ENCODE peak calls at places on chromosome 9, in six cellular contexts. G is endothelial cell of umbilical vein, Y is A549, Q is GM12878, J is K562, K is HepG2. F is an unnamed sample.

GRCh38 chr9:133153227-133154096 is 10.3 kb downstream of the GBGT1 start:
- DNase-seq in G (no peak), Q (no peak), Y (no peak), J (no peak), K (peak; percentile 77), F (no peak)

GRCh38 chr9:37031902-37032301 is 2.2 kb downstream of the PAX5 start:
- DNase-seq in Y (no peak), J (no peak), K (no peak), G (no peak), Q (no peak), F (no peak)

GRCh38 chr9:76255781-76256455 is 138.3 kb downstream of the RFK start:
- DNase-seq in J (no peak), Q (no peak), Y (peak; percentile 21), G (no peak), K (no peak), F (peak; percentile 28)

GRCh38 chr9:75483636-75484035 is 395.3 kb downstream of the OSTF1 start:
- DNase-seq in K (no peak), J (no peak), Q (no peak), G (no peak), Y (no peak), F (no peak)

GRCh38 chr9:134538856-134539562 is 102.6 kb upstream of the COL5A1 start:
- DNase-seq in Q (no peak), K (no peak), Y (no peak), J (no peak), G (no peak), F (no peak)

GRCh38 chr9:127318651-127319167 is 54.1 kb downstream of the GARNL3 start:
- DNase-seq in G (no peak), J (no peak), Q (no peak), K (no peak), Y (no peak), F (no peak)

GRCh38 chr9:133888779-133889491 is 103.2 kb downstream of the VAV2 start:
- DNase-seq in J (no peak), K (no peak), G (no peak), Q (no peak), Y (no peak), F (no peak)

GRCh38 chr9:126347911-126348760 is 21.5 kb downstream of the MVB12B start:
- DNase-seq in Y (no peak), K (no peak), J (no peak), Q (no peak), G (no peak), F (no peak)

GRCh38 chr9:16530669-16531461 is 339.6 kb downstream of the BNC2 start:
- DNase-seq in G (no peak), Q (no peak), K (no peak), Y (no peak), J (no peak), F (peak; percentile 94)

GRCh38 chr9:112274600-112274999 is 58.8 kb downstream of the PTBP3 start:
- DNase-seq in Q (no peak), G (no peak), K (no peak), J (no peak), Y (no peak), F (no peak)

GRCh38 chr9:112279501-112279900 is 53.9 kb downstream of the PTBP3 start:
- DNase-seq in K (no peak), J (no peak), Y (no peak), G (no peak), Q (no peak), F (no peak)

GRCh38 chr9:112273826-112274225 is 59.6 kb downstream of the PTBP3 start:
- DNase-seq in Y (no peak), J (no peak), Q (no peak), K (no peak), G (no peak), F (no peak)

GRCh38 chr9:112280904-112281303 is 52.5 kb downstream of the PTBP3 start:
- DNase-seq in K (no peak), G (no peak), Y (no peak), Q (no peak), J (no peak), F (no peak)

GRCh38 chr9:112278152-112278551 is 55.3 kb downstream of the PTBP3 start:
- DNase-seq in K (peak; percentile 6), J (no peak), Q (no peak), Y (no peak), G (no peak), F (no peak)
- TF ChIP-seq MYC in K (no peak), J (no peak), Q (no peak), Y (no peak), G (no peak), F (no peak)

GRCh38 chr9:33418090-33418489 is 15.7 kb upstream of the AQP7 start:
- DNase-seq in K (no peak), G (no peak), Q (no peak), J (no peak), Y (no peak), F (no peak)
- TF ChIP-seq MYC in K (no peak), G (no peak), Q (no peak), J (no peak), Y (no peak), F (no peak)

GRCh38 chr9:86768709-86769108 is 178.6 kb downstream of the GAS1 start:
- DNase-seq in Q (no peak), J (no peak), G (no peak), K (no peak), Y (no peak), F (no peak)

GRCh38 chr9:86765736-86766410 is 181.4 kb downstream of the GAS1 start:
- DNase-seq in K (no peak), J (no peak), Y (no peak), Q (no peak), G (no peak), F (no peak)

GRCh38 chr9:86766912-86767311 is 180.4 kb downstream of the GAS1 start:
- DNase-seq in G (no peak), J (no peak), Y (no peak), Q (no peak), K (peak; percentile 13), F (peak; percentile 73)

GRCh38 chr9:86768020-86768419 is 179.3 kb downstream of the GAS1 start:
- DNase-seq in J (no peak), Q (no peak), G (no peak), K (no peak), Y (no peak), F (no peak)

GRCh38 chr9:86767373-86767772 is 179.9 kb downstream of the GAS1 start:
- DNase-seq in J (no peak), K (no peak), G (no peak), Y (no peak), Q (no peak), F (no peak)
- TF ChIP-seq MYC in J (no peak), K (no peak), G (no peak), Y (no peak), Q (no peak), F (no peak)

GRCh38 chr9:114721491-114722362 is 39.7 kb upstream of the TEX48 start:
- DNase-seq in Q (no peak), G (no peak), Y (peak; percentile 48), J (no peak), K (peak; percentile 99), F (no peak)
- TF ChIP-seq MYC in Q (no peak), G (no peak), Y (no peak), J (no peak), K (peak; percentile 85), F (no peak)